ENCODE peak calls at places on chromosomes 3 and 15, in nine cellular contexts. One of them, this sample, is unnamed.

GRCh38 chr15:93942140-93942808 is 289.1 kb upstream of the MCTP2 start:
- DNase-seq in endodermal cell: no peak
- DNase-seq in thoracic aorta: no peak
- DNase-seq in stimulated activated CD4-positive, alpha-beta T cell treated with anti-CD3 and anti-CD28 coated beads, Interleukin-12 subunit alpha, Interleukin-12 subunit beta, amount 100 ng/mL, for 48 hours: no peak
- DNase-seq in kidney glomerular epithelial cell: no peak
- DNase-seq in activated CD4-positive, alpha-beta memory T cell treated with anti-CD3 and anti-CD28 coated beads for 36 hours: no peak
- DNase-seq in A172: no peak
- DNase-seq in kidney tubule cell: no peak
- DNase-seq in kidney epithelial cell: no peak
- DNase-seq in this sample: no peak

GRCh38 chr3:127678611-127679533 is 6.1 kb downstream of the ABTB1 start:
- DNase-seq in endodermal cell: peak
- DNase-seq in thoracic aorta: no peak
- DNase-seq in stimulated activated CD4-positive, alpha-beta T cell treated with anti-CD3 and anti-CD28 coated beads, Interleukin-12 subunit alpha, Interleukin-12 subunit beta, amount 100 ng/mL, for 48 hours: no peak
- DNase-seq in kidney glomerular epithelial cell: no peak
- DNase-seq in activated CD4-positive, alpha-beta memory T cell treated with anti-CD3 and anti-CD28 coated beads for 36 hours: no peak
- DNase-seq in A172: no peak
- DNase-seq in kidney tubule cell: no peak
- DNase-seq in kidney epithelial cell: no peak
- DNase-seq in this sample: no peak

GRCh38 chr15:59722032-59722431 is 32.9 kb upstream of the BNIP2 start:
- DNase-seq in endodermal cell: no peak
- DNase-seq in thoracic aorta: no peak
- DNase-seq in stimulated activated CD4-positive, alpha-beta T cell treated with anti-CD3 and anti-CD28 coated beads, Interleukin-12 subunit alpha, Interleukin-12 subunit beta, amount 100 ng/mL, for 48 hours: no peak
- DNase-seq in kidney glomerular epithelial cell: no peak
- DNase-seq in activated CD4-positive, alpha-beta memory T cell treated with anti-CD3 and anti-CD28 coated beads for 36 hours: no peak
- DNase-seq in A172: no peak
- DNase-seq in kidney tubule cell: no peak
- DNase-seq in kidney epithelial cell: no peak
- DNase-seq in this sample: no peak

GRCh38 chr3:10945683-10946287 is 46.8 kb upstream of the SLC6A1 start:
- DNase-seq in endodermal cell: peak
- DNase-seq in thoracic aorta: peak
- DNase-seq in stimulated activated CD4-positive, alpha-beta T cell treated with anti-CD3 and anti-CD28 coated beads, Interleukin-12 subunit alpha, Interleukin-12 subunit beta, amount 100 ng/mL, for 48 hours: peak
- DNase-seq in kidney glomerular epithelial cell: no peak
- DNase-seq in activated CD4-positive, alpha-beta memory T cell treated with anti-CD3 and anti-CD28 coated beads for 36 hours: peak
- DNase-seq in A172: peak
- DNase-seq in kidney tubule cell: peak
- DNase-seq in kidney epithelial cell: no peak
- DNase-seq in this sample: peak

GRCh38 chr3:33430061-33430460 is 10.1 kb downstream of the UBP1 start:
- DNase-seq in endodermal cell: no peak
- DNase-seq in thoracic aorta: no peak
- DNase-seq in stimulated activated CD4-positive, alpha-beta T cell treated with anti-CD3 and anti-CD28 coated beads, Interleukin-12 subunit alpha, Interleukin-12 subunit beta, amount 100 ng/mL, for 48 hours: no peak
- DNase-seq in kidney glomerular epithelial cell: no peak
- DNase-seq in activated CD4-positive, alpha-beta memory T cell treated with anti-CD3 and anti-CD28 coated beads for 36 hours: no peak
- DNase-seq in A172: no peak
- DNase-seq in kidney tubule cell: no peak
- DNase-seq in kidney epithelial cell: no peak
- DNase-seq in this sample: no peak

GRCh38 chr15:70273808-70274207 is 176.1 kb upstream of the TLE3 start:
- DNase-seq in endodermal cell: no peak
- DNase-seq in thoracic aorta: no peak
- DNase-seq in stimulated activated CD4-positive, alpha-beta T cell treated with anti-CD3 and anti-CD28 coated beads, Interleukin-12 subunit alpha, Interleukin-12 subunit beta, amount 100 ng/mL, for 48 hours: no peak
- DNase-seq in kidney glomerular epithelial cell: no peak
- DNase-seq in activated CD4-positive, alpha-beta memory T cell treated with anti-CD3 and anti-CD28 coated beads for 36 hours: no peak
- DNase-seq in A172: no peak
- DNase-seq in kidney tubule cell: no peak
- DNase-seq in kidney epithelial cell: no peak
- DNase-seq in this sample: no peak

GRCh38 chr15:43316007-43316968 is 14.1 kb downstream of the LCMT2 start:
- DNase-seq in endodermal cell: no peak
- DNase-seq in thoracic aorta: no peak
- DNase-seq in stimulated activated CD4-positive, alpha-beta T cell treated with anti-CD3 and anti-CD28 coated beads, Interleukin-12 subunit alpha, Interleukin-12 subunit beta, amount 100 ng/mL, for 48 hours: no peak
- DNase-seq in kidney glomerular epithelial cell: peak
- DNase-seq in activated CD4-positive, alpha-beta memory T cell treated with anti-CD3 and anti-CD28 coated beads for 36 hours: no peak
- DNase-seq in A172: no peak
- DNase-seq in kidney tubule cell: peak
- DNase-seq in kidney epithelial cell: no peak
- DNase-seq in this sample: no peak

GRCh38 chr3:6921041-6921440 is 60.1 kb downstream of the GRM7 start:
- DNase-seq in endodermal cell: no peak
- DNase-seq in thoracic aorta: no peak
- DNase-seq in stimulated activated CD4-positive, alpha-beta T cell treated with anti-CD3 and anti-CD28 coated beads, Interleukin-12 subunit alpha, Interleukin-12 subunit beta, amount 100 ng/mL, for 48 hours: no peak
- DNase-seq in kidney glomerular epithelial cell: no peak
- DNase-seq in activated CD4-positive, alpha-beta memory T cell treated with anti-CD3 and anti-CD28 coated beads for 36 hours: no peak
- DNase-seq in A172: no peak
- DNase-seq in kidney tubule cell: peak
- DNase-seq in kidney epithelial cell: no peak
- DNase-seq in this sample: no peak

GRCh38 chr3:142318331-142318730 is 92.9 kb upstream of the GK5 start:
- DNase-seq in endodermal cell: no peak
- DNase-seq in thoracic aorta: no peak
- DNase-seq in stimulated activated CD4-positive, alpha-beta T cell treated with anti-CD3 and anti-CD28 coated beads, Interleukin-12 subunit alpha, Interleukin-12 subunit beta, amount 100 ng/mL, for 48 hours: no peak
- DNase-seq in kidney glomerular epithelial cell: no peak
- DNase-seq in activated CD4-positive, alpha-beta memory T cell treated with anti-CD3 and anti-CD28 coated beads for 36 hours: no peak
- DNase-seq in A172: peak
- DNase-seq in kidney tubule cell: no peak
- DNase-seq in kidney epithelial cell: no peak
- DNase-seq in this sample: no peak

GRCh38 chr3:139518296-139518695 is 21.2 kb downstream of the RBP1 start:
- DNase-seq in endodermal cell: no peak
- DNase-seq in thoracic aorta: no peak
- DNase-seq in stimulated activated CD4-positive, alpha-beta T cell treated with anti-CD3 and anti-CD28 coated beads, Interleukin-12 subunit alpha, Interleukin-12 subunit beta, amount 100 ng/mL, for 48 hours: no peak
- DNase-seq in kidney glomerular epithelial cell: no peak
- DNase-seq in activated CD4-positive, alpha-beta memory T cell treated with anti-CD3 and anti-CD28 coated beads for 36 hours: no peak
- DNase-seq in A172: no peak
- DNase-seq in kidney tubule cell: no peak
- DNase-seq in kidney epithelial cell: no peak
- DNase-seq in this sample: no peak

GRCh38 chr3:63739474-63739873 is 79.6 kb upstream of the C3orf49 start:
- DNase-seq in endodermal cell: no peak
- DNase-seq in thoracic aorta: no peak
- DNase-seq in stimulated activated CD4-positive, alpha-beta T cell treated with anti-CD3 and anti-CD28 coated beads, Interleukin-12 subunit alpha, Interleukin-12 subunit beta, amount 100 ng/mL, for 48 hours: no peak
- DNase-seq in kidney glomerular epithelial cell: no peak
- DNase-seq in activated CD4-positive, alpha-beta memory T cell treated with anti-CD3 and anti-CD28 coated beads for 36 hours: no peak
- DNase-seq in A172: no peak
- DNase-seq in kidney tubule cell: no peak
- DNase-seq in kidney epithelial cell: no peak
- DNase-seq in this sample: no peak

GRCh38 chr3:113736548-113737089 is 9.4 kb downstream of the NAA50 start:
- DNase-seq in endodermal cell: peak
- DNase-seq in thoracic aorta: no peak
- DNase-seq in stimulated activated CD4-positive, alpha-beta T cell treated with anti-CD3 and anti-CD28 coated beads, Interleukin-12 subunit alpha, Interleukin-12 subunit beta, amount 100 ng/mL, for 48 hours: peak
- DNase-seq in kidney glomerular epithelial cell: peak
- DNase-seq in activated CD4-positive, alpha-beta memory T cell treated with anti-CD3 and anti-CD28 coated beads for 36 hours: peak
- DNase-seq in A172: peak
- DNase-seq in kidney tubule cell: peak
- DNase-seq in kidney epithelial cell: no peak
- DNase-seq in this sample: no peak

GRCh38 chr3:162134571-162134970 is 638.0 kb downstream of the OTOL1 start:
- DNase-seq in endodermal cell: peak
- DNase-seq in thoracic aorta: no peak
- DNase-seq in stimulated activated CD4-positive, alpha-beta T cell treated with anti-CD3 and anti-CD28 coated beads, Interleukin-12 subunit alpha, Interleukin-12 subunit beta, amount 100 ng/mL, for 48 hours: no peak
- DNase-seq in kidney glomerular epithelial cell: no peak
- DNase-seq in activated CD4-positive, alpha-beta memory T cell treated with anti-CD3 and anti-CD28 coated beads for 36 hours: no peak
- DNase-seq in A172: no peak
- DNase-seq in kidney tubule cell: no peak
- DNase-seq in kidney epithelial cell: no peak
- DNase-seq in this sample: no peak

GRCh38 chr3:63862804-63863149 is 828 bp downstream of the THOC7 start:
- DNase-seq in endodermal cell: peak
- DNase-seq in thoracic aorta: no peak
- DNase-seq in stimulated activated CD4-positive, alpha-beta T cell treated with anti-CD3 and anti-CD28 coated beads, Interleukin-12 subunit alpha, Interleukin-12 subunit beta, amount 100 ng/mL, for 48 hours: no peak
- DNase-seq in kidney glomerular epithelial cell: peak
- DNase-seq in activated CD4-positive, alpha-beta memory T cell treated with anti-CD3 and anti-CD28 coated beads for 36 hours: no peak
- DNase-seq in A172: no peak
- DNase-seq in kidney tubule cell: no peak
- DNase-seq in kidney epithelial cell: no peak
- DNase-seq in this sample: no peak

GRCh38 chr15:89081878-89082277 is 6.4 kb upstream of the ABHD2 start:
- DNase-seq in endodermal cell: no peak
- DNase-seq in thoracic aorta: no peak
- DNase-seq in stimulated activated CD4-positive, alpha-beta T cell treated with anti-CD3 and anti-CD28 coated beads, Interleukin-12 subunit alpha, Interleukin-12 subunit beta, amount 100 ng/mL, for 48 hours: no peak
- DNase-seq in kidney glomerular epithelial cell: no peak
- DNase-seq in activated CD4-positive, alpha-beta memory T cell treated with anti-CD3 and anti-CD28 coated beads for 36 hours: no peak
- DNase-seq in A172: no peak
- DNase-seq in kidney tubule cell: no peak
- DNase-seq in kidney epithelial cell: no peak
- DNase-seq in this sample: no peak

GRCh38 chr3:133980035-133980434 is 49.7 kb downstream of the SLCO2A1 start:
- DNase-seq in endodermal cell: no peak
- DNase-seq in thoracic aorta: no peak
- DNase-seq in stimulated activated CD4-positive, alpha-beta T cell treated with anti-CD3 and anti-CD28 coated beads, Interleukin-12 subunit alpha, Interleukin-12 subunit beta, amount 100 ng/mL, for 48 hours: no peak
- DNase-seq in kidney glomerular epithelial cell: no peak
- DNase-seq in activated CD4-positive, alpha-beta memory T cell treated with anti-CD3 and anti-CD28 coated beads for 36 hours: no peak
- DNase-seq in A172: no peak
- DNase-seq in kidney tubule cell: no peak
- DNase-seq in kidney epithelial cell: no peak
- DNase-seq in this sample: no peak

GRCh38 chr3:170714151-170714550 is 128.3 kb upstream of the SLC7A14 start:
- DNase-seq in endodermal cell: no peak
- DNase-seq in thoracic aorta: no peak
- DNase-seq in stimulated activated CD4-positive, alpha-beta T cell treated with anti-CD3 and anti-CD28 coated beads, Interleukin-12 subunit alpha, Interleukin-12 subunit beta, amount 100 ng/mL, for 48 hours: no peak
- DNase-seq in kidney glomerular epithelial cell: no peak
- DNase-seq in activated CD4-positive, alpha-beta memory T cell treated with anti-CD3 and anti-CD28 coated beads for 36 hours: no peak
- DNase-seq in A172: peak
- DNase-seq in kidney tubule cell: peak
- DNase-seq in kidney epithelial cell: no peak
- DNase-seq in this sample: no peak

GRCh38 chr15:25810631-25811077 is 52.5 kb downstream of the ATP10A start:
- DNase-seq in endodermal cell: peak
- DNase-seq in thoracic aorta: no peak
- DNase-seq in stimulated activated CD4-positive, alpha-beta T cell treated with anti-CD3 and anti-CD28 coated beads, Interleukin-12 subunit alpha, Interleukin-12 subunit beta, amount 100 ng/mL, for 48 hours: no peak
- DNase-seq in kidney glomerular epithelial cell: peak
- DNase-seq in activated CD4-positive, alpha-beta memory T cell treated with anti-CD3 and anti-CD28 coated beads for 36 hours: peak
- DNase-seq in A172: no peak
- DNase-seq in kidney tubule cell: peak
- DNase-seq in kidney epithelial cell: peak
- DNase-seq in this sample: peak